ENCODE peak calls at places on chromosomes 1 and 21, in five cellular contexts. One of them, this sample, is unnamed.

GRCh38 chr1:170410391-170411146 is 121.4 kb upstream of the GORAB start:
- DNase-seq in left colon: no peak
- DNase-seq in GM03348: peak; percentile 61
- DNase-seq in right lobe of liver: no peak
- DNase-seq in A172: peak; percentile 83
- DNase-seq in this sample: no peak

GRCh38 chr1:235866207-235866912 is at the start of gene LYST:
- DNase-seq in GM03348: peak; percentile 51
- DNase-seq in left colon: peak; percentile 62
- DNase-seq in A172: peak; percentile 61
- DNase-seq in right lobe of liver: peak; percentile 68
- DNase-seq in this sample: peak; percentile 85

GRCh38 chr1:118300808-118301207 is 115.8 kb upstream of the SPAG17 start:
- DNase-seq in left colon: no peak
- DNase-seq in GM03348: no peak
- DNase-seq in A172: no peak
- DNase-seq in right lobe of liver: no peak
- DNase-seq in this sample: no peak

GRCh38 chr21:25986928-25987327 is 183.6 kb downstream of the APP start:
- DNase-seq in left colon: no peak
- DNase-seq in A172: no peak
- DNase-seq in right lobe of liver: no peak
- DNase-seq in GM03348: no peak
- DNase-seq in this sample: no peak

GRCh38 chr1:177023710-177024109 is 140.8 kb downstream of the ASTN1 start:
- DNase-seq in left colon: no peak
- DNase-seq in right lobe of liver: no peak
- DNase-seq in A172: no peak
- DNase-seq in GM03348: no peak
- DNase-seq in this sample: no peak

GRCh38 chr1:203300441-203301330 is 4.6 kb upstream of the BTG2 start:
- DNase-seq in A172: no peak
- DNase-seq in right lobe of liver: no peak
- DNase-seq in GM03348: no peak
- DNase-seq in left colon: no peak
- DNase-seq in this sample: peak; percentile 43

GRCh38 chr21:28857720-28858119 is 135.0 kb downstream of the LTN1 start:
- DNase-seq in A172: no peak
- DNase-seq in left colon: no peak
- DNase-seq in right lobe of liver: no peak
- DNase-seq in GM03348: no peak
- DNase-seq in this sample: no peak

GRCh38 chr1:93734999-93735398 is 53.4 kb upstream of the BCAR3 start:
- DNase-seq in A172: no peak
- DNase-seq in left colon: no peak
- DNase-seq in right lobe of liver: no peak
- DNase-seq in GM03348: peak; percentile 48
- DNase-seq in this sample: no peak

GRCh38 chr1:199029401-199029800 is 390.6 kb downstream of the PTPRC start:
- DNase-seq in left colon: no peak
- DNase-seq in GM03348: peak; percentile 9
- DNase-seq in right lobe of liver: no peak
- DNase-seq in A172: peak; percentile 16
- DNase-seq in this sample: no peak

GRCh38 chr1:206655471-206655882 is 20.1 kb downstream of the DYRK3 start:
- DNase-seq in A172: no peak
- DNase-seq in right lobe of liver: no peak
- DNase-seq in GM03348: no peak
- DNase-seq in left colon: no peak
- DNase-seq in this sample: peak; percentile 77

GRCh38 chr1:86753700-86754099 is 49.3 kb downstream of the SH3GLB1 start:
- DNase-seq in right lobe of liver: no peak
- DNase-seq in left colon: no peak
- DNase-seq in GM03348: no peak
- DNase-seq in A172: no peak
- DNase-seq in this sample: no peak

GRCh38 chr1:177650947-177651346 is 318.9 kb downstream of the SEC16B start:
- DNase-seq in right lobe of liver: no peak
- DNase-seq in left colon: no peak
- DNase-seq in GM03348: no peak
- DNase-seq in A172: no peak
- DNase-seq in this sample: no peak

GRCh38 chr21:24829397-24829796 is 777.9 kb downstream of the MRPL39 start:
- DNase-seq in left colon: no peak
- DNase-seq in A172: no peak
- DNase-seq in right lobe of liver: no peak
- DNase-seq in GM03348: no peak
- DNase-seq in this sample: no peak

GRCh38 chr21:44535963-44536362 is 4.0 kb downstream of the KRTAP10-1 start:
- DNase-seq in right lobe of liver: no peak
- DNase-seq in GM03348: no peak
- DNase-seq in left colon: peak; percentile 19
- DNase-seq in A172: no peak
- DNase-seq in this sample: peak; percentile 50

GRCh38 chr21:39668369-39668768 is 55.6 kb downstream of the B3GALT5 start:
- DNase-seq in A172: no peak
- DNase-seq in GM03348: no peak
- DNase-seq in left colon: no peak
- DNase-seq in right lobe of liver: no peak
- DNase-seq in this sample: no peak

GRCh38 chr1:39687243-39687642 is 4.0 kb downstream of the HPCAL4 start:
- DNase-seq in left colon: no peak
- DNase-seq in right lobe of liver: no peak
- DNase-seq in GM03348: no peak
- DNase-seq in A172: no peak
- DNase-seq in this sample: no peak

GRCh38 chr1:225447649-225448048 is 19.8 kb upstream of the LBR start:
- DNase-seq in left colon: peak; percentile 85
- DNase-seq in A172: no peak
- DNase-seq in right lobe of liver: no peak
- DNase-seq in GM03348: peak; percentile 62
- DNase-seq in this sample: peak; percentile 88

This sample was measured in osteoblast.